ENCODE peak calls at places on chromosomes 6 and 20, in ten cellular contexts. K is endothelial cell; R is cerebellum; Q is endothelial cell of umbilical vein; S is pancreas; I is CD4-positive, alpha-beta T cell; Z is HCEC 1CT; E is AG08395; Y is IMR-90; C is DMS153. H is an unnamed sample.

GRCh38 chr20:63309261-63310071 is 16.5 kb downstream of the COL20A1 start:
- DNase-seq in K (peak), R (peak), Q (peak), S (peak), I (no peak), Z (no peak), E (peak), Y (peak), C (no peak), H (no peak)

GRCh38 chr6:81144346-81144745 is 608.1 kb downstream of the TENT5A start:
- DNase-seq in K (no peak), R (no peak), Q (no peak), S (no peak), I (no peak), Z (peak), E (peak), Y (peak), C (no peak), H (no peak)

GRCh38 chr6:130161627-130162404 is 60.9 kb downstream of the SAMD3 start:
- DNase-seq in K (no peak), R (no peak), Q (no peak), S (no peak), I (no peak), Z (peak), E (no peak), Y (peak), C (no peak), H (no peak)

GRCh38 chr20:4234128-4234527 is 218.8 kb upstream of the RNF24 start:
- DNase-seq in K (no peak), R (no peak), Q (peak), S (peak), I (no peak), Z (peak), E (peak), Y (peak), C (no peak), H (no peak)

GRCh38 chr6:17012421-17013225 is 89.2 kb upstream of the STMND1 start:
- DNase-seq in K (peak), R (no peak), Q (peak), S (no peak), I (no peak), Z (no peak), E (no peak), Y (peak), C (no peak), H (no peak)

GRCh38 chr20:48657426-48658197 is 170.2 kb downstream of the PREX1 start:
- DNase-seq in K (peak), R (peak), Q (peak), S (peak), I (peak), Z (peak), E (peak), Y (peak), C (peak), H (peak)

GRCh38 chr20:48750941-48751620 is 76.7 kb downstream of the PREX1 start:
- DNase-seq in K (peak), R (peak), Q (peak), S (no peak), I (peak), Z (no peak), E (no peak), Y (no peak), C (peak), H (peak)

GRCh38 chr6:28648878-28649375 is 123.2 kb downstream of the GPX5 start:
- DNase-seq in K (no peak), R (no peak), Q (no peak), S (no peak), I (no peak), Z (peak), E (peak), Y (no peak), C (no peak), H (no peak)

GRCh38 chr20:33915726-33916331 is 77.9 kb upstream of the RALY start:
- DNase-seq in K (peak), R (no peak), Q (no peak), S (peak), I (peak), Z (no peak), E (peak), Y (no peak), C (no peak), H (peak)

H was measured in iPS DF 6.9.